ENCODE peak calls at places on chromosomes 12 and 14, in four cellular contexts. One of them, this sample, is unnamed.
A peak's percentile ranks its signal among the peaks of the same experiment; 100 is the strongest.

GRCh38 chr14:22978487-22978837 is 3.9 kb downstream of the AJUBA start:
- DNase-seq in pancreas: no peak
- DNase-seq in BJ: no peak
- DNase-seq in kidney epithelial cell: no peak
- DNase-seq in this sample: no peak

GRCh38 chr14:64841121-64841611 is 38.5 kb downstream of the SPTB start:
- DNase-seq in pancreas: no peak
- DNase-seq in BJ: peak; percentile 25
- DNase-seq in kidney epithelial cell: peak; percentile 60
- DNase-seq in this sample: peak; percentile 32

GRCh38 chr12:32034045-32034444 is 72.6 kb upstream of the BICD1 start:
- DNase-seq in pancreas: no peak
- DNase-seq in BJ: no peak
- DNase-seq in kidney epithelial cell: no peak
- DNase-seq in this sample: no peak

GRCh38 chr14:22143360-22143759 is 445.7 kb downstream of the DAD1 start:
- DNase-seq in pancreas: no peak
- DNase-seq in BJ: no peak
- DNase-seq in kidney epithelial cell: no peak
- DNase-seq in this sample: no peak

GRCh38 chr12:76006028-76006916 is 25.3 kb downstream of the PHLDA1 start:
- DNase-seq in pancreas: no peak
- DNase-seq in BJ: no peak
- DNase-seq in kidney epithelial cell: no peak
- DNase-seq in this sample: no peak

GRCh38 chr14:22520235-22520634 is 68.8 kb downstream of the DAD1 start:
- DNase-seq in pancreas: no peak
- DNase-seq in BJ: no peak
- DNase-seq in kidney epithelial cell: peak; percentile 19
- DNase-seq in this sample: no peak

GRCh38 chr14:91466192-91466591 is 43.9 kb downstream of the PPP4R3A start:
- DNase-seq in pancreas: no peak
- DNase-seq in BJ: no peak
- DNase-seq in kidney epithelial cell: peak; percentile 21
- DNase-seq in this sample: peak; percentile 56

GRCh38 chr12:14618990-14619389 is 51.3 kb upstream of the PLBD1 start:
- DNase-seq in pancreas: no peak
- DNase-seq in BJ: no peak
- DNase-seq in kidney epithelial cell: no peak
- DNase-seq in this sample: no peak

GRCh38 chr12:24510581-24511125 is 438.2 kb downstream of the BCAT1 start:
- DNase-seq in pancreas: no peak
- DNase-seq in BJ: no peak
- DNase-seq in kidney epithelial cell: no peak
- DNase-seq in this sample: no peak

GRCh38 chr12:125314051-125314882 is 249.0 kb downstream of the AACS start:
- DNase-seq in pancreas: no peak
- DNase-seq in BJ: no peak
- DNase-seq in kidney epithelial cell: no peak
- DNase-seq in this sample: no peak

GRCh38 chr12:1918875-1919236 is 404 bp upstream of the CACNA2D4 start:
- DNase-seq in pancreas: no peak
- DNase-seq in BJ: no peak
- DNase-seq in kidney epithelial cell: no peak
- DNase-seq in this sample: no peak

GRCh38 chr14:68361231-68361630 is 431.6 kb downstream of the ZFP36L1 start:
- DNase-seq in pancreas: no peak
- DNase-seq in BJ: no peak
- DNase-seq in kidney epithelial cell: no peak
- DNase-seq in this sample: no peak

GRCh38 chr14:102774391-102775153 is 2.7 kb upstream of the TRAF3 start:
- DNase-seq in pancreas: no peak
- DNase-seq in BJ: no peak
- DNase-seq in kidney epithelial cell: no peak
- DNase-seq in this sample: peak; percentile 59

GRCh38 chr12:89733579-89734201 is 25.1 kb upstream of the ATP2B1 start:
- DNase-seq in pancreas: no peak
- DNase-seq in BJ: peak; percentile 86
- DNase-seq in kidney epithelial cell: peak; percentile 56
- DNase-seq in this sample: no peak

GRCh38 chr14:56549721-56550120 is 29.9 kb upstream of the TMEM260 start:
- DNase-seq in pancreas: no peak
- DNase-seq in BJ: no peak
- DNase-seq in kidney epithelial cell: no peak
- DNase-seq in this sample: no peak

GRCh38 chr14:56554301-56554700 is 25.3 kb upstream of the TMEM260 start:
- DNase-seq in pancreas: no peak
- DNase-seq in BJ: no peak
- DNase-seq in kidney epithelial cell: no peak
- DNase-seq in this sample: no peak

GRCh38 chr14:56555921-56556570 is 23.6 kb upstream of the TMEM260 start:
- DNase-seq in pancreas: no peak
- DNase-seq in BJ: no peak
- DNase-seq in kidney epithelial cell: peak; percentile 25
- DNase-seq in this sample: no peak

GRCh38 chr14:56552615-56553014 is 27.0 kb upstream of the TMEM260 start:
- DNase-seq in pancreas: no peak
- DNase-seq in BJ: no peak
- DNase-seq in kidney epithelial cell: no peak
- DNase-seq in this sample: no peak
- TF ChIP-seq CTCF in pancreas: no peak
- TF ChIP-seq CTCF in BJ: no peak
- TF ChIP-seq CTCF in kidney epithelial cell: no peak
- TF ChIP-seq CTCF in this sample: peak; percentile 20

DNA sequence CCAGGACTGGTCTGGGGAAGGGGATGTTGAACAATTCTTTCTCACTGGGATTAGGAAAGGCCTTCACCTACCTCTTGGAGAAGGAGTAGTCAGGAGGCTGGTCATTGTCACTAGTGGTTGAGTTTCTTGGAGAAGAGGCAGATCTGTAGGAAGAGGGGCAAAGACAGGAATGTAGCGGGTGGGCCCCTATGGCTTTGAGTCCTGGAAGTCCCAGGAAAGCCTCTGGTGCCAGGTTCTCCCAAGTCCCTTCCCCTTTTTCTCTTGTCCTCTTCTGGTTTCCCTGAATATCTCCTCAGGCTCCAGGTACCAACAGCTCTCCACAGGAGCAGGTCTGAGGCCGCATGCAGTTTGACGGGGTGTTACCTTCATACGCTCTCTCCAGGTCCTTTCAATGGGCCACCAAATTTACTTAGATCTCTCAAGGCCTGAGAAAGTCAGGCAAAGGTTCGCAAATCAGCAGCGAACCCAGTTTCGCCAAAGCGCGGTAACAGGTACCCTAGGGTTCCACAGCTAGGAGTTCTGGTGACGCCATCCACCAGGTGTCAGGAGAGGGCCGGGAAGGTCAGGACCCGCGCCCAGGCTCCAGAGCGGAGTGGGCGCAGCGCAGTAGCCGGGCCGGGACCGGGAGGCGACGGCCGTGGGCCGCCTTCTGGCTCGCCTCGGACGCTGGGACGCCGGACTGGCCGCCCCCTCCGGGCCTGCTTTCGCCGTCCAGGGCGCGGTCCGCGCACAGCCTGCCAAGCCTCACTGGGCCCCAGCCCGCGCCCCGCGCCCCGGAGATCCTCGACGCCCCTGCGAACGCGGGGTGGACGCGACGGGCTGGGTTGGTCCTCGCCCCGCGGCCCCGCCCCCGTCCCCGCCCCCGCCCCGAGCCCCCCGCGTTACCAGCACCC is 795 bp downstream of the SMAGP start:
- DNase-seq in pancreas: peak; percentile 82
- DNase-seq in BJ: no peak
- DNase-seq in kidney epithelial cell: no peak
- DNase-seq in this sample: no peak
- H3K4me3 ChIP-seq in pancreas: peak overlapping the region; percentile 36
- H3K4me3 ChIP-seq in BJ: peak overlapping the region; percentile 46
- H3K4me3 ChIP-seq in kidney epithelial cell: peak overlapping the region; percentile 66
- H3K4me3 ChIP-seq in this sample: peak overlapping the region; percentile 77

GRCh38 chr14:58367296-58367695 is 28.4 kb upstream of the TOMM20L start:
- DNase-seq in pancreas: no peak
- DNase-seq in BJ: no peak
- DNase-seq in kidney epithelial cell: no peak
- DNase-seq in this sample: no peak

DNA sequence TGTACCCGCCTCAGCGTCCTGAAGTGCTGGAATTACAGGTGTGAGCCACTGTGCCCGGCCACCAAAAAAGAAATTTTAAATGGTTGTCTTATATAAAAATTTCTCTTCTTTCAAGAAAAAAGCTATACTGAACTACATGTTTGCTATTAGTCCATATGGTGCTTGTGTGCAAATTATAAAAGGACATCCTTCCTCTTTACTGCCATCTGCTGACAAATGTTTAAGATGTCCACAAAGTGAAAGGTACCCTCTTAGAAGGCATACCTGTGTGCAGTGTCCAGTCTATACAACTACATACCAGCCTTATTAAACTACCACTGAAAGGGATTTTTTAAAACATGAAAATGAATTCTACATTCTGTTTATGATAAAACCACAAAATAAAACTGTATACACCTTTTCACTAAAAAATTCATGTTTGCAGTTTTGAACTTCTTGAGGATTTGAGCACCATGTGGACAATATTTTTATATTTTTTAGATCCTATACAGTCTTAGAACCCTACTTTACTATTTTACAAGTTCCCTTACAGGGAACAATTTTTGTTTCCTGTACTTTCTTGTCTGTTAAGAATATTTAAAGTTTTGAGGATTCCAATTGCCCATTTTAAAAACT is 32.8 kb upstream of the TOMM20L start:
- DNase-seq in pancreas: no peak
- DNase-seq in BJ: no peak
- DNase-seq in kidney epithelial cell: peak; percentile 5
- DNase-seq in this sample: no peak
- TF ChIP-seq CTCF in pancreas: no peak
- TF ChIP-seq CTCF in BJ: peak; percentile 28
- TF ChIP-seq CTCF in kidney epithelial cell: peak; percentile 24
- TF ChIP-seq CTCF in this sample: peak; percentile 48

GRCh38 chr14:58327019-58327418 is 28.7 kb downstream of the ARID4A start:
- DNase-seq in pancreas: no peak
- DNase-seq in BJ: no peak
- DNase-seq in kidney epithelial cell: no peak
- DNase-seq in this sample: no peak

GRCh38 chr14:58332514-58332913 is 34.2 kb downstream of the ARID4A start:
- DNase-seq in pancreas: no peak
- DNase-seq in BJ: no peak
- DNase-seq in kidney epithelial cell: no peak
- DNase-seq in this sample: no peak

GRCh38 chr14:58331111-58331510 is 32.8 kb downstream of the ARID4A start:
- DNase-seq in pancreas: peak; percentile 79
- DNase-seq in BJ: peak; percentile 55
- DNase-seq in kidney epithelial cell: peak; percentile 84
- DNase-seq in this sample: peak; percentile 33
- H3K4me3 ChIP-seq in pancreas: no peak overlapping the region
- H3K4me3 ChIP-seq in BJ: no peak overlapping the region
- H3K4me3 ChIP-seq in kidney epithelial cell: no peak overlapping the region
- H3K4me3 ChIP-seq in this sample: no peak overlapping the region

GRCh38 chr12:48281811-48282210 is 68.9 kb downstream of the ZNF641 start:
- DNase-seq in pancreas: no peak
- DNase-seq in BJ: no peak
- DNase-seq in kidney epithelial cell: no peak
- DNase-seq in this sample: no peak

GRCh38 chr12:48291511-48291910 is 59.2 kb downstream of the ZNF641 start:
- DNase-seq in pancreas: no peak
- DNase-seq in BJ: no peak
- DNase-seq in kidney epithelial cell: no peak
- DNase-seq in this sample: no peak

GRCh38 chr12:48285751-48286650 is 64.7 kb downstream of the ZNF641 start:
- DNase-seq in pancreas: no peak
- DNase-seq in BJ: no peak
- DNase-seq in kidney epithelial cell: no peak
- DNase-seq in this sample: no peak

GRCh38 chr12:48288387-48289268 is 62.1 kb downstream of the ZNF641 start:
- DNase-seq in pancreas: no peak
- DNase-seq in BJ: no peak
- DNase-seq in kidney epithelial cell: no peak
- DNase-seq in this sample: no peak

DNA sequence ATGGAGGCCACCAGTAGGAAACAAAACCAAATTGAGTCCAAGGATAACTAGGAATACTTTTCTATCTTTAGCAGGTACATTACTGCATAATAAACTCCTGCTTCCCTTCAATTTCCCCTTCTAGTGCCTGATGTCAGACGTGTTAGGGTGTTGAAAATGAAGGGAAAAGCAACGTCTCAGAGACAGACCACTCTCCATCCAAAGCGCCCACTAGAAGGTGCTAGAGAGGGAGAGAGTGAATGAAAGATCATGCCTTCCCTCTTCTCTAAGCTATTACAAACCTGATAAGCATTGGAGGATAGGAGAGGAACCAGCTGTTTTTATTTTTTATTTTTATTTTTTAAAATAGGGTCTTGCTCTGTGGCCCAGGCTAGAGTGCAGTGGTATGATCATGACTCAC is 64.1 kb downstream of the ZNF641 start:
- DNase-seq in pancreas: no peak
- DNase-seq in BJ: no peak
- DNase-seq in kidney epithelial cell: no peak
- DNase-seq in this sample: no peak
- TF ChIP-seq CTCF in pancreas: no peak
- TF ChIP-seq CTCF in BJ: peak; percentile 42
- TF ChIP-seq CTCF in kidney epithelial cell: peak; percentile 28
- TF ChIP-seq CTCF in this sample: peak; percentile 56

GRCh38 chr12:100164153-100164704 is 21.6 kb upstream of the BLTP3B start:
- DNase-seq in pancreas: no peak
- DNase-seq in BJ: no peak
- DNase-seq in kidney epithelial cell: no peak
- DNase-seq in this sample: no peak
- H3K4me3 ChIP-seq in pancreas: no peak overlapping the region
- H3K4me3 ChIP-seq in BJ: peak overlapping the region; percentile 23
- H3K4me3 ChIP-seq in kidney epithelial cell: no peak overlapping the region
- H3K4me3 ChIP-seq in this sample: peak overlapping the region; percentile 38

DNA sequence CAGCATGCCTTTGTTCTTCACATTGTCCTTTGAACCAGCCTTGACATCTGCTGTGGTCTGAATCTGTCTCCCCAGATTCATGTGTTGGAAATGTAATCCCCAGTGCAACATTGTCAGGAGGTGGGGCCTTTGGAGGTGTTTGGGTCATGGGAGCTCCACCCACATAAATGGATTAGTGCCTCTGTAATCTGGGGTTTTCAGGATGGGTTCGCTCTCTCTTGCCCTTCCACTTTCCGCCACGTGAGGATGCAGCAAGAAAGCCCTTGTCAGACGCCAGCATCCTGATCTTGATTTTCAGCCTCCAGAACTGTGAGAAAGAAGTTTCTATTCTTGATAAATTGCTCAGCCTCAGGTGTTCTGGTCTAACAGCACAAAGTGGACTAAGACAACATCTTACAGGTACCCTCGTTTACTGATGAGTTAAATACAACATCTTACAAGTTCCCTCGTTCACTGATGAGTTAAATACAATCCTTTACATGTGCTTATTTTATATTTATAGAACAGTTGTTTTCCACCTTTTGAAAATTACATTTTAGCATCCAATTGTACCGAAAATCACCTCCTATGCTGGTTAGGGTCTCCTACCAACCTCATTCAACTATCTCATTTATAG is 54.4 kb upstream of the RIMBP2 start:
- DNase-seq in pancreas: no peak
- DNase-seq in BJ: no peak
- DNase-seq in kidney epithelial cell: no peak
- DNase-seq in this sample: no peak
- TF ChIP-seq CTCF in pancreas: no peak
- TF ChIP-seq CTCF in BJ: no peak
- TF ChIP-seq CTCF in kidney epithelial cell: no peak
- TF ChIP-seq CTCF in this sample: no peak

This sample was measured in epithelial cell of proximal tubule.